ENCODE peak calls at places on chromosomes 5 and 9, in seven cellular contexts. H is GF-D8, Z is SK-N-DZ, M is HTR-8/SVneo, F is choroid plexus epithelial cell, J is RPMI7951, Q is prostate gland. B is an unnamed sample.
A peak's percentile ranks its signal among the peaks of the same experiment; 100 is the strongest.

GRCh38 chr5:74056789-74057164 is 430.8 kb downstream of the ARHGEF28 start:
- DNase-seq in F (peak; percentile 73), J (peak; percentile 32), Z (no peak), Q (peak; percentile 60), M (peak; percentile 15), H (no peak), B (peak; percentile 5)

GRCh38 chr9:93261281-93261680 is 77.3 kb downstream of the WNK2 start:
- DNase-seq in H (no peak), J (no peak), F (no peak), Z (no peak), M (no peak), Q (no peak), B (no peak)

GRCh38 chr5:93891491-93892480 is 150.4 kb upstream of the POU5F2 start:
- DNase-seq in M (no peak), F (no peak), J (no peak), Z (no peak), H (no peak), Q (no peak), B (no peak)

GRCh38 chr9:125255781-125256391 is 5.7 kb upstream of the GAPVD1 start:
- DNase-seq in J (no peak), F (peak; percentile 48), Z (peak; percentile 36), M (no peak), H (no peak), Q (peak; percentile 16), B (no peak)

GRCh38 chr9:91143162-91143561 is 218.6 kb downstream of the AUH start:
- DNase-seq in J (no peak), Z (no peak), M (no peak), Q (no peak), H (no peak), F (no peak), B (no peak)

GRCh38 chr5:17482784-17483183 is 15.2 kb upstream of the TAF11L2 start:
- DNase-seq in Z (peak; percentile 74), M (no peak), F (no peak), H (no peak), Q (no peak), J (no peak), B (no peak)

GRCh38 chr9:107866912-107867311 is 377.3 kb upstream of the KLF4 start:
- DNase-seq in Z (no peak), F (peak; percentile 67), J (peak; percentile 31), Q (no peak), M (no peak), H (peak; percentile 50), B (peak; percentile 2)

GRCh38 chr5:157558089-157558595 is 17.4 kb downstream of the ADAM19 start:
- DNase-seq in Q (no peak), H (no peak), F (peak; percentile 78), Z (no peak), M (no peak), J (peak; percentile 81), B (no peak)

GRCh38 chr5:77213601-77214000 is 3.1 kb downstream of the PDE8B start:
- DNase-seq in J (no peak), H (no peak), M (no peak), Z (no peak), Q (no peak), F (no peak), B (no peak)

GRCh38 chr5:55714339-55714738 is 2.2 kb upstream of the SLC38A9 start:
- DNase-seq in H (no peak), F (no peak), Z (no peak), J (peak; percentile 13), M (no peak), Q (no peak), B (no peak)

GRCh38 chr9:19416143-19416542 is 7.3 kb downstream of the ACER2 start:
- DNase-seq in Q (no peak), J (no peak), M (no peak), H (no peak), F (peak; percentile 96), Z (no peak), B (no peak)

GRCh38 chr5:15007549-15008142 is 136.1 kb upstream of the ANKH start:
- DNase-seq in M (no peak), J (peak; percentile 10), H (no peak), Z (no peak), F (no peak), Q (no peak), B (no peak)

GRCh38 chr5:68562308-68562707 is 346.8 kb downstream of the PIK3R1 start:
- DNase-seq in Z (no peak), H (no peak), J (peak; percentile 94), M (no peak), F (peak; percentile 85), Q (no peak), B (no peak)

GRCh38 chr5:76216748-76217147 is 133.6 kb downstream of the SV2C start:
- DNase-seq in F (no peak), Q (no peak), Z (no peak), M (no peak), H (no peak), J (no peak), B (no peak)

GRCh38 chr5:10756539-10756938 is 4.5 kb downstream of the DAP start:
- DNase-seq in H (no peak), M (no peak), F (no peak), Z (no peak), Q (no peak), J (peak; percentile 22), B (no peak)

GRCh38 chr5:173138707-173139106 is 5.6 kb upstream of the BNIP1 start:
- DNase-seq in Q (no peak), M (no peak), Z (no peak), H (no peak), F (no peak), J (no peak), B (no peak)

GRCh38 chr9:71990466-71990865 is 69.9 kb downstream of the C9orf57 start:
- DNase-seq in H (no peak), Q (no peak), Z (no peak), M (no peak), J (peak; percentile 38), F (no peak), B (no peak)

GRCh38 chr5:139646912-139647391 is 1.2 kb upstream of the CXXC5 start:
- DNase-seq in F (no peak), Q (no peak), Z (peak; percentile 69), H (no peak), M (no peak), J (no peak), B (no peak)

GRCh38 chr5:52582313-52582712 is 205.4 kb upstream of the ITGA1 start:
- DNase-seq in M (no peak), F (peak; percentile 5), Z (no peak), Q (no peak), J (peak; percentile 3), H (no peak), B (no peak)

GRCh38 chr9:106929471-106930198 is 66.7 kb downstream of the ZNF462 start:
- DNase-seq in Z (no peak), H (no peak), M (no peak), J (no peak), F (peak; percentile 50), Q (no peak), B (no peak)

GRCh38 chr9:7259544-7260241 is 501.9 kb downstream of the KDM4C start:
- DNase-seq in M (no peak), Q (no peak), Z (no peak), F (peak; percentile 15), J (no peak), H (no peak), B (no peak)

GRCh38 chr5:73374520-73375235 is 73.9 kb downstream of the FOXD1 start:
- DNase-seq in Z (peak; percentile 51), H (no peak), Q (no peak), F (peak; percentile 58), M (peak; percentile 45), J (peak; percentile 77), B (no peak)

GRCh38 chr5:123089971-123090640 is 1.1 kb downstream of the PRDM6 start:
- DNase-seq in Z (no peak), H (no peak), Q (no peak), J (no peak), F (peak; percentile 26), M (peak; percentile 30), B (no peak)

GRCh38 chr9:86287013-86287412 is 4.7 kb upstream of the ISCA1 start:
- DNase-seq in H (no peak), Z (no peak), J (peak; percentile 3), Q (no peak), F (peak; percentile 84), M (peak; percentile 8), B (peak; percentile 35)

B was measured in AML-193.